ENCODE peak calls at places on chromosomes 5 and 9, in ten cellular contexts. S, X, N, C, E, K, B, U, V and A are unnamed samples. For H3K9me3, the result is how much of the 10 kb centered on the place peaks cover.

GRCh38 chr5:180860273-180860886 is 696 bp downstream of the ZFP62 start:
- DNase-seq in S (no peak), X (no peak), N (no peak), C (peak), E (peak), K (peak), B (peak), U (peak), V (peak), A (no peak)

GRCh38 chr9:124800306-124801259 is 23.6 kb downstream of the OLFML2A start:
- DNase-seq in S (no peak), X (peak), N (peak), C (no peak), E (no peak), K (no peak), B (no peak), U (peak), V (peak), A (peak)

GRCh38 chr9:121249563-121249962 is 18.4 kb upstream of the GSN start:
- DNase-seq in S (no peak), X (no peak), N (no peak), C (no peak), E (peak), K (peak), B (no peak), U (no peak), V (no peak), A (no peak)

GRCh38 chr5:148414848-148415247 is 31.1 kb downstream of the FBXO38 start:
- DNase-seq in S (no peak), X (no peak), N (no peak), C (no peak), E (no peak), K (no peak), B (no peak), U (no peak), V (no peak), A (no peak)

GRCh38 chr5:170126626-170127025 is 20.9 kb downstream of the FOXI1 start:
- DNase-seq in S (no peak), X (no peak), N (no peak), C (no peak), E (no peak), K (no peak), B (no peak), U (no peak), V (no peak), A (no peak)

GRCh38 chr5:128596071-128596470 is 58.0 kb upstream of the FBN2 start:
- DNase-seq in S (no peak), X (peak), N (no peak), C (no peak), E (no peak), K (no peak), B (no peak), U (no peak), V (no peak), A (no peak)

GRCh38 chr5:133679534-133679933 is 67.2 kb upstream of the FSTL4 start:
- DNase-seq in S (no peak), X (no peak), N (no peak), C (no peak), E (no peak), K (no peak), B (no peak), U (no peak), V (no peak), A (no peak)

GRCh38 chr9:77014597-77015263 is 4.7 kb upstream of the FOXB2 start:
- DNase-seq in S (no peak), X (no peak), N (no peak), C (no peak), E (no peak), K (no peak), B (no peak), U (no peak), V (no peak), A (peak)

GRCh38 chr9:94881454-94881853 is 155.0 kb downstream of the AOPEP start:
- DNase-seq in S (no peak), X (no peak), N (no peak), C (no peak), E (no peak), K (no peak), B (no peak), U (no peak), V (no peak), A (no peak)

GRCh38 chr5:1274471-1274870 is 20.4 kb downstream of the TERT start:
- DNase-seq in S (no peak), X (no peak), N (no peak), C (no peak), E (no peak), K (peak), B (no peak), U (no peak), V (no peak), A (no peak)

GRCh38 chr5:57692582-57693487 is 210.2 kb upstream of the ACTBL2 start:
- DNase-seq in S (peak), X (peak), N (peak), C (peak), E (peak), K (peak), B (peak), U (peak), V (peak), A (peak)

GRCh38 chr9:6782378-6782777 is 24.6 kb downstream of the KDM4C start:
- DNase-seq in S (no peak), X (no peak), N (no peak), C (no peak), E (no peak), K (no peak), B (no peak), U (no peak), V (no peak), A (no peak)

GRCh38 chr9:129028192-129028966 is at the start of gene SH3GLB2:
- DNase-seq in S (peak), X (peak), N (peak), C (peak), E (peak), K (peak), B (peak), U (peak), V (peak), A (peak)

GRCh38 chr5:89934069-89934468 is 475.5 kb downstream of the CETN3 start:
- DNase-seq in S (no peak), X (no peak), N (no peak), C (no peak), E (no peak), K (no peak), B (no peak), U (no peak), V (no peak), A (no peak)

GRCh38 chr9:99109522-99109921 is 4.6 kb downstream of the TGFBR1 start:
- DNase-seq in S (no peak), X (peak), N (peak), C (no peak), E (no peak), K (no peak), B (no peak), U (no peak), V (no peak), A (no peak)

GRCh38 chr5:132767150-132767549 is 9.9 kb downstream of the SEPTIN8 start:
- DNase-seq in S (no peak), X (no peak), N (no peak), C (no peak), E (no peak), K (no peak), B (no peak), U (peak), V (no peak), A (no peak)

GRCh38 chr5:91361790-91362189 is 21.3 kb downstream of the ARRDC3 start:
- DNase-seq in S (no peak), X (no peak), N (no peak), C (no peak), E (no peak), K (no peak), B (no peak), U (no peak), V (no peak), A (no peak)

GRCh38 chr9:34343090-34343489 is 13.7 kb downstream of the NUDT2 start:
- DNase-seq in S (peak), X (no peak), N (peak), C (peak), E (no peak), K (no peak), B (no peak), U (peak), V (peak), A (no peak)

GRCh38 chr5:10351199-10351881 is 2.2 kb upstream of the MARCHF6 start:
- DNase-seq in S (no peak), X (peak), N (no peak), C (no peak), E (no peak), K (no peak), B (no peak), U (peak), V (no peak), A (no peak)

GRCh38 chr9:91751922-91752321 is 198.1 kb downstream of the ROR2 start:
- DNase-seq in S (no peak), X (peak), N (no peak), C (no peak), E (no peak), K (no peak), B (no peak), U (no peak), V (no peak), A (no peak)

GRCh38 chr9:112921549-112921948 is 30.9 kb upstream of the SLC46A2 start:
- DNase-seq in S (no peak), X (peak), N (no peak), C (no peak), E (peak), K (peak), B (peak), U (no peak), V (no peak), A (no peak)

GRCh38 chr9:112091805-112092204 is 83.3 kb downstream of the SUSD1 start:
- DNase-seq in S (no peak), X (peak), N (no peak), C (no peak), E (peak), K (no peak), B (no peak), U (no peak), V (no peak), A (no peak)

GRCh38 chr9:86034863-86035734 is 64.3 kb downstream of the GOLM1 start:
- DNase-seq in S (peak), X (peak), N (no peak), C (no peak), E (peak), K (peak), B (peak), U (no peak), V (peak), A (peak)

GRCh38 chr5:33148076-33148501 is 292.7 kb upstream of the TARS1 start:
- DNase-seq in S (no peak), X (peak), N (peak), C (peak), E (peak), K (no peak), B (no peak), U (peak), V (no peak), A (no peak)

GRCh38 chr5:144083185-144083584 is 87.3 kb downstream of the YIPF5 start:
- DNase-seq in S (no peak), X (peak), N (no peak), C (no peak), E (no peak), K (no peak), B (no peak), U (no peak), V (no peak), A (no peak)

GRCh38 chr9:136292591-136293448 is 11.1 kb downstream of the CCDC187 start:
- DNase-seq in S (peak), X (no peak), N (no peak), C (peak), E (no peak), K (no peak), B (no peak), U (no peak), V (no peak), A (peak)

GRCh38 chr9:4686584-4686983 is 7.2 kb downstream of the CDC37L1 start:
- DNase-seq in S (no peak), X (no peak), N (no peak), C (no peak), E (no peak), K (no peak), B (no peak), U (no peak), V (no peak), A (no peak)

GRCh38 chr9:32384364-32385134 is at the start of gene ACO1:
- DNase-seq in S (peak), X (peak), N (peak), C (peak), E (peak), K (peak), B (peak), U (peak), V (peak), A (peak)
- TF ChIP-seq POLR2A in S (peak), X (no peak), N (peak), C (peak), E (peak), K (peak), B (peak), U (peak), V (peak), A (peak)

GRCh38 chr5:115069087-115069968 is 100.4 kb downstream of the TRIM36 start:
- DNase-seq in S (peak), X (peak), N (peak), C (no peak), E (peak), K (no peak), B (peak), U (no peak), V (peak), A (no peak)
- TF ChIP-seq CTCF in S (peak), X (peak), N (peak), C (peak), E (peak), K (peak), B (peak), U (peak), V (peak), A (peak)

GRCh38 chr9:29129763-29130162 is 1556.5 kb upstream of the C9orf72 start:
- DNase-seq in S (no peak), X (no peak), N (no peak), C (no peak), E (no peak), K (no peak), B (no peak), U (no peak), V (no peak), A (no peak)

GRCh38 chr9:29126783-29127182 is 1553.5 kb upstream of the C9orf72 start:
- DNase-seq in S (no peak), X (no peak), N (no peak), C (no peak), E (no peak), K (no peak), B (no peak), U (no peak), V (no peak), A (no peak)
- H3K9me3 ChIP-seq in S (under half), X (under half), N (under half), C (under half), E (under half), K (under half), B (under half), U (under half), V (under half), A (under half)

GRCh38 chr5:139954022-139954421 is 89.1 kb downstream of the NRG2 start:
- DNase-seq in S (no peak), X (no peak), N (no peak), C (no peak), E (no peak), K (no peak), B (no peak), U (no peak), V (no peak), A (peak)

GRCh38 chr5:139955616-139956283 is 87.3 kb downstream of the NRG2 start:
- DNase-seq in S (no peak), X (no peak), N (no peak), C (no peak), E (no peak), K (peak), B (peak), U (no peak), V (no peak), A (no peak)

GRCh38 chr5:139954462-139954861 is 88.6 kb downstream of the NRG2 start:
- DNase-seq in S (no peak), X (no peak), N (no peak), C (no peak), E (no peak), K (no peak), B (no peak), U (no peak), V (no peak), A (no peak)

GRCh38 chr5:139955053-139955605 is 88.0 kb downstream of the NRG2 start:
- DNase-seq in S (no peak), X (no peak), N (no peak), C (no peak), E (no peak), K (no peak), B (no peak), U (no peak), V (no peak), A (no peak)

DNA sequence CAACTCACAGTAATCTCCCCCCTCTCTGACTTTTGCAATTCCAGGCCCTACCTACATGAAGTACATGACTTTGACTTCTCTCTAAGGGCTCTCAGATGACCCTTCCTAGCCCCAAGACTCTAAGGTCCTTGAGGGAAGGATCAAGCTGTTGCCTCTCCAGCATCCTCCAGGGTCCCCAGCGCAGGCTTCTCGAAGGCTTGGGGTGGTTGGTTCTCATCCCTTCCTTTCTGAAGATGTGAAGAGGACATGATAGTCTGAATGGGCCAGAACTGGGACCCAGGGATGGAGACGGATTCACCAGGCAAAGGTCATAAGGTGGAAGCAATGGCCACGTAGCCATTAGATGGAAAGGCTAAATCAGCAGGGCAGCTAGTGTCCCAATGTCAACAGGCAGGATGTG is 86.8 kb downstream of the NRG2 start:
- DNase-seq in S (no peak), X (no peak), N (no peak), C (no peak), E (no peak), K (no peak), B (no peak), U (no peak), V (no peak), A (no peak)
- TF ChIP-seq POLR2A in S (no peak), X (no peak), N (no peak), C (no peak), E (no peak), K (no peak), B (no peak), U (no peak), V (no peak), A (no peak)

GRCh38 chr9:110140276-110140675 is 67.7 kb downstream of the C9orf152 start:
- DNase-seq in S (no peak), X (no peak), N (no peak), C (no peak), E (no peak), K (no peak), B (no peak), U (no peak), V (no peak), A (no peak)
- TF ChIP-seq CTCF in S (no peak), X (no peak), N (no peak), C (no peak), E (no peak), K (no peak), B (no peak), U (no peak), V (no peak), A (no peak)

GRCh38 chr5:150234606-150235547 is 45.0 kb downstream of the SLC6A7 start:
- DNase-seq in S (no peak), X (no peak), N (no peak), C (no peak), E (no peak), K (no peak), B (no peak), U (no peak), V (no peak), A (no peak)
- H3K9me3 ChIP-seq in S (under half), X (under half), N (under half), C (under half), E (under half), K (under half), B (under half), U (under half), V (under half), A (under half)

DNA sequence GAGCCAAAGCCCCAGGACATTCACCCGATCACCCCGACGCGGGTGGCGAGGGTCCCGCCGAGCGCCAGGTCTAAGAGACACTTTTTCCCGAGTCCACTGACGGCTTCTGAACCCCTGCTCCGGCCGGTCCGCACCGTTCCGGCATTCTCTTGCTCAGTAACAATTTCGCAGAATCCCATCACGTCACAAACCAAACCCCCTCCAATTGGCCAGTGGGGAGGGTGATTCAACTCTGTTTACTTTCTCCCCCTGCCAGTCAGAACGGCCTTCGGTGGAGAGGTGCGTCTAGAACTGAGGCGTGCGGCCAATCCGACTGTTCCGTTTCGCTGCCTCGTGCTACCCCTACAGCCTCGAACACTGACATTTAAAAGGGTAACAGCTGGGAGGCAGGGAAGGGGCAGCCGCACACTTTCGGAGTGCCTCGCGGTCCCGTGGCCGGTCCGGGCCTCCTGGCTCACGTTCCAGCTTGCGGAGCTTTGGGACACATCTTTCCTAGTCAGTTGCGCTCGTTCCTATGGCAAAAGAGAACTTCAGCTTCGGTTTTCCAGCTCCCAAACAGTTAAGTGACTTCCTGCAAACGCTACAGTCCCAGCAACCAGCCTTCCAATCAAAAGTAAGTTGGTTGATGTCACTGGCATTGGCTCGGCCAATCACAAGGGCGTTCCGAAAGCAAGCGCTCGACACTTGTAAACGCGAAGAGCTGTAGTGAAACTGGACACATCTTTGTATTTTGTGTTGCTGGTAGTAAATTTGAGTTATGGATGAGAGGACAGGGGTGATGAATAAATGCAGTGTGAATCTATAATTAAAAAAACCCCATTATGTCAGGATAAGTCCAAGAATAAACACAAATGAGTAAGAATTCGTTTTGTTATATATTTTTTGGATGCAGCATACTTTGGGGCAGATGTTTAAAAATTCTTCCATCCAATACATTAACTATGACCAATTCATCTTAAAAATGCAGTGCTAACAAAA is at the start of gene KLF9:
- DNase-seq in S (peak), X (peak), N (peak), C (peak), E (peak), K (peak), B (peak), U (peak), V (peak), A (peak)
- TF ChIP-seq POLR2A in S (peak), X (peak), N (peak), C (peak), E (peak), K (peak), B (no peak), U (peak), V (peak), A (peak)

GRCh38 chr5:45772402-45772801 is 76.2 kb upstream of the HCN1 start:
- DNase-seq in S (no peak), X (no peak), N (no peak), C (no peak), E (no peak), K (no peak), B (no peak), U (no peak), V (no peak), A (no peak)

GRCh38 chr5:45779874-45780671 is 83.9 kb upstream of the HCN1 start:
- DNase-seq in S (no peak), X (no peak), N (no peak), C (no peak), E (no peak), K (no peak), B (no peak), U (no peak), V (no peak), A (no peak)

GRCh38 chr5:45774528-45774927 is 78.3 kb upstream of the HCN1 start:
- DNase-seq in S (no peak), X (no peak), N (no peak), C (no peak), E (no peak), K (no peak), B (no peak), U (no peak), V (no peak), A (no peak)
- TF ChIP-seq CTCF in S (no peak), X (no peak), N (peak), C (peak), E (no peak), K (no peak), B (peak), U (peak), V (no peak), A (no peak)

GRCh38 chr5:141236516-141237313 is 8.5 kb upstream of the PCDHB15 start:
- DNase-seq in S (no peak), X (no peak), N (no peak), C (no peak), E (no peak), K (no peak), B (no peak), U (no peak), V (no peak), A (no peak)

DNA sequence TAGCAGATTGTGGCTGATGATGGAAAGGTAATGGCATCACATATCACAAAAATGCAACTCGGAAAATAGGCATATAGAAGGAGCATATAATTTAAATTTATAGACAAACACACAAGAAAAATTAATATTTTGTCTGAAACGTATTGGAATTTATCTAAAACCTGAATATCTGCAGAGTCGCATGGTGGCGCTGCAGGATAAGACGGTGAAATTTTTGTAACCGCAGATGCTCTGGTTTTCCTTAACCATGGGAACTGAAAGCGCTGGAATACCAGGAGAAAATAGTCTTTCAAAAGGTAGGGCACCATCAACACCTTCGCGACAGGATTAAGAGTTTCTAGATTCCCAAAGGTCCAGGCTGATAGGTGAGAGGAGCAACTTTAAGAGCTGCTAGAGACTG is 11.0 kb downstream of the PCDHB14 start:
- DNase-seq in S (no peak), X (peak), N (no peak), C (no peak), E (no peak), K (no peak), B (no peak), U (no peak), V (no peak), A (no peak)
- H3K9me3 ChIP-seq in S (half or more), X (under half), N (half or more), C (under half), E (under half), K (under half), B (under half), U (half or more), V (half or more), A (half or more)